ENCODE peak calls at places on chromosomes 2 and 18, in ten cellular contexts. H is effector CD4-positive, alpha-beta T cell; A is stimulated activated CD8-positive, alpha-beta memory T cell treated with anti-CD3 and anti-CD28 coated beads, Interleukin-7, amount 100 ng/mL, for 48 hours; T is AG20443; R is neural crest cell; Q is transverse colon; W is DND-41; K is iPS-NIHi11; C is amniotic stem cell; B is HFFc6. G is an unnamed sample.

GRCh38 chr18:40911582-40912254 is 1043.3 kb upstream of the PIK3C3 start:
- DNase-seq in H (no peak), A (no peak), T (no peak), R (no peak), Q (no peak), W (no peak), K (no peak), C (peak; percentile 3), B (no peak), G (no peak)

GRCh38 chr2:65602851-65603250 is 170.5 kb upstream of the SPRED2 start:
- DNase-seq in H (no peak), A (no peak), T (no peak), R (no peak), Q (no peak), W (no peak), K (no peak), C (no peak), B (no peak), G (no peak)

GRCh38 chr18:36501100-36501499 is 203.6 kb downstream of the FHOD3 start:
- DNase-seq in H (no peak), A (no peak), T (no peak), R (no peak), Q (no peak), W (no peak), K (no peak), C (no peak), B (no peak), G (no peak)

GRCh38 chr18:56709463-56709862 is 58.3 kb downstream of the WDR7 start:
- DNase-seq in H (peak; percentile 11), A (no peak), T (peak; percentile 70), R (no peak), Q (no peak), W (peak; percentile 25), K (peak; percentile 22), C (peak; percentile 26), B (peak; percentile 89), G (no peak)

GRCh38 chr2:17298453-17298852 is 219.8 kb downstream of the RAD51AP2 start:
- DNase-seq in H (no peak), A (no peak), T (no peak), R (no peak), Q (no peak), W (no peak), K (no peak), C (no peak), B (no peak), G (no peak)

GRCh38 chr18:22956226-22956625 is 23.1 kb downstream of the RBBP8 start:
- DNase-seq in H (no peak), A (no peak), T (no peak), R (no peak), Q (no peak), W (no peak), K (no peak), C (no peak), B (no peak), G (no peak)

GRCh38 chr18:31610841-31611240 is 19.2 kb downstream of the TTR start:
- DNase-seq in H (no peak), A (no peak), T (no peak), R (no peak), Q (peak; percentile 42), W (no peak), K (peak; percentile 68), C (no peak), B (no peak), G (no peak)

GRCh38 chr18:25326231-25327042 is 25.5 kb downstream of the ZNF521 start:
- DNase-seq in H (no peak), A (no peak), T (peak; percentile 24), R (no peak), Q (no peak), W (no peak), K (no peak), C (no peak), B (no peak), G (no peak)

GRCh38 chr2:183081908-183082307 is 3.4 kb downstream of the DUSP19 start:
- DNase-seq in H (no peak), A (no peak), T (peak; percentile 32), R (no peak), Q (no peak), W (no peak), K (no peak), C (no peak), B (no peak), G (no peak)

GRCh38 chr2:57720728-57721627 is 325.6 kb upstream of the VRK2 start:
- DNase-seq in H (no peak), A (no peak), T (peak; percentile 66), R (peak; percentile 51), Q (peak; percentile 8), W (peak; percentile 35), K (peak; percentile 64), C (peak; percentile 46), B (peak; percentile 65), G (peak; percentile 44)

GRCh38 chr2:166413255-166413654 is 37.5 kb upstream of the SCN9A start:
- DNase-seq in H (no peak), A (no peak), T (no peak), R (no peak), Q (no peak), W (no peak), K (no peak), C (no peak), B (peak; percentile 3), G (no peak)

GRCh38 chr18:9736942-9737813 is 29.1 kb downstream of the RAB31 start:
- DNase-seq in H (no peak), A (no peak), T (peak; percentile 22), R (no peak), Q (peak; percentile 44), W (no peak), K (no peak), C (peak; percentile 8), B (peak; percentile 36), G (peak; percentile 25)

GRCh38 chr18:66993492-66993891 is 389.6 kb upstream of the CDH19 start:
- DNase-seq in H (no peak), A (no peak), T (no peak), R (no peak), Q (no peak), W (no peak), K (peak; percentile 5), C (no peak), B (no peak), G (no peak)

GRCh38 chr2:177332992-177333388 is 59.6 kb upstream of the AGPS start:
- DNase-seq in H (no peak), A (no peak), T (no peak), R (no peak), Q (no peak), W (no peak), K (no peak), C (no peak), B (no peak), G (no peak)

GRCh38 chr2:5673148-5673860 is 18.9 kb upstream of the SOX11 start:
- DNase-seq in H (no peak), A (no peak), T (no peak), R (peak; percentile 8), Q (no peak), W (no peak), K (peak; percentile 58), C (no peak), B (no peak), G (no peak)

GRCh38 chr2:20304411-20304810 is 46.2 kb downstream of the PUM2 start:
- DNase-seq in H (no peak), A (no peak), T (no peak), R (no peak), Q (no peak), W (no peak), K (no peak), C (peak; percentile 30), B (peak; percentile 70), G (no peak)

G was measured in ureter.